ENCODE peak calls at places on chromosomes 5 and 9, in six cellular contexts. H is SHP77; N is endothelial cell; D is activated CD4-positive, alpha-beta memory T cell treated with anti-CD3 and anti-CD28 coated beads, Interleukin-2, amount 10 ng/mL, durations not matched to agents 7 days and 5 days; Z is NCI-H774; O is hippocampal formation. K is an unnamed sample.

GRCh38 chr9:94743035-94743954 is 16.8 kb downstream of the AOPEP start:
- DNase-seq in D (no peak), N (no peak), H (no peak), Z (no peak), O (no peak), K (no peak)

GRCh38 chr9:38619556-38620447 is 594 bp downstream of the ANKRD18A start:
- DNase-seq in H (no peak), D (peak), Z (peak), N (peak), O (no peak), K (peak)

GRCh38 chr9:36992501-36993316 is 41.4 kb downstream of the PAX5 start:
- DNase-seq in N (no peak), H (no peak), O (no peak), D (no peak), Z (no peak), K (no peak)

GRCh38 chr5:106874531-106874930 is 796.2 kb downstream of the EFNA5 start:
- DNase-seq in H (no peak), Z (no peak), O (no peak), D (no peak), N (no peak), K (no peak)

GRCh38 chr9:115008536-115008935 is 78.1 kb upstream of the TNFSF8 start:
- DNase-seq in D (no peak), H (no peak), O (no peak), Z (no peak), N (no peak), K (peak)

GRCh38 chr9:126528111-126528510 is 85.6 kb upstream of the LMX1B start:
- DNase-seq in Z (no peak), O (no peak), D (no peak), H (no peak), N (no peak), K (peak)

GRCh38 chr9:36560813-36561212 is 11.9 kb upstream of the MELK start:
- DNase-seq in D (no peak), N (no peak), Z (no peak), O (no peak), H (no peak), K (peak)

GRCh38 chr5:23014251-23014650 is 161.1 kb upstream of the CDH12 start:
- DNase-seq in N (no peak), H (peak), Z (peak), O (no peak), D (no peak), K (no peak)

GRCh38 chr9:133456409-133456808 is 3.4 kb upstream of the CACFD1 start:
- DNase-seq in N (no peak), D (no peak), O (no peak), H (no peak), Z (no peak), K (no peak)

K was measured in ELF-1.